ENCODE peak calls at places on chromosome 9, in five cellular contexts. One of them, this sample, is unnamed.

GRCh38 chr9:86598411-86599239 is 244.4 kb upstream of the TUT7 start:
- DNase-seq in fibroblast of lung: no peak
- DNase-seq in cardiac fibroblast: peak
- DNase-seq in NCI-H1694: no peak
- DNase-seq in T-helper 1 cell: no peak
- DNase-seq in this sample: no peak

GRCh38 chr9:134922932-134923240 is 5.2 kb upstream of the FCN1 start:
- DNase-seq in NCI-H1694: no peak
- DNase-seq in fibroblast of lung: no peak
- DNase-seq in cardiac fibroblast: no peak
- DNase-seq in T-helper 1 cell: no peak
- DNase-seq in this sample: peak

GRCh38 chr9:130128251-130128650 is 44.0 kb upstream of the NCS1 start:
- DNase-seq in T-helper 1 cell: peak
- DNase-seq in cardiac fibroblast: no peak
- DNase-seq in NCI-H1694: no peak
- DNase-seq in fibroblast of lung: no peak
- DNase-seq in this sample: no peak

GRCh38 chr9:94783121-94783664 is 56.7 kb downstream of the AOPEP start:
- DNase-seq in fibroblast of lung: peak
- DNase-seq in NCI-H1694: peak
- DNase-seq in T-helper 1 cell: peak
- DNase-seq in cardiac fibroblast: peak
- DNase-seq in this sample: peak

GRCh38 chr9:10605388-10605787 is 7.4 kb downstream of the PTPRD start:
- DNase-seq in NCI-H1694: no peak
- DNase-seq in fibroblast of lung: no peak
- DNase-seq in T-helper 1 cell: no peak
- DNase-seq in cardiac fibroblast: no peak
- DNase-seq in this sample: no peak

GRCh38 chr9:104927912-104928740 is at the start of gene ABCA1:
- DNase-seq in T-helper 1 cell: peak
- DNase-seq in NCI-H1694: peak
- DNase-seq in cardiac fibroblast: peak
- DNase-seq in fibroblast of lung: peak
- DNase-seq in this sample: peak

GRCh38 chr9:71001780-71002386 is 119.5 kb downstream of the TRPM3 start:
- DNase-seq in T-helper 1 cell: no peak
- DNase-seq in cardiac fibroblast: peak
- DNase-seq in NCI-H1694: no peak
- DNase-seq in fibroblast of lung: peak
- DNase-seq in this sample: no peak

GRCh38 chr9:131889437-131890244 is 149.8 kb upstream of the RAPGEF1 start:
- DNase-seq in fibroblast of lung: peak
- DNase-seq in cardiac fibroblast: no peak
- DNase-seq in NCI-H1694: no peak
- DNase-seq in T-helper 1 cell: no peak
- DNase-seq in this sample: no peak

GRCh38 chr9:113973226-113973625 is 97.1 kb downstream of the ZNF618 start:
- DNase-seq in cardiac fibroblast: no peak
- DNase-seq in fibroblast of lung: no peak
- DNase-seq in NCI-H1694: no peak
- DNase-seq in T-helper 1 cell: no peak
- DNase-seq in this sample: no peak

GRCh38 chr9:86926130-86926529 is 21.2 kb downstream of the GAS1 start:
- DNase-seq in fibroblast of lung: no peak
- DNase-seq in T-helper 1 cell: no peak
- DNase-seq in cardiac fibroblast: no peak
- DNase-seq in NCI-H1694: no peak
- DNase-seq in this sample: no peak

GRCh38 chr9:110214553-110214952 is 6.6 kb upstream of the C9orf152 start:
- DNase-seq in T-helper 1 cell: no peak
- DNase-seq in cardiac fibroblast: no peak
- DNase-seq in fibroblast of lung: no peak
- DNase-seq in NCI-H1694: no peak
- DNase-seq in this sample: no peak

GRCh38 chr9:133754187-133754586 is 16.0 kb upstream of the SARDH start:
- DNase-seq in T-helper 1 cell: no peak
- DNase-seq in cardiac fibroblast: no peak
- DNase-seq in fibroblast of lung: no peak
- DNase-seq in NCI-H1694: no peak
- DNase-seq in this sample: peak

GRCh38 chr9:107447834-107448233 is 41.7 kb downstream of the KLF4 start:
- DNase-seq in T-helper 1 cell: no peak
- DNase-seq in fibroblast of lung: no peak
- DNase-seq in cardiac fibroblast: no peak
- DNase-seq in NCI-H1694: no peak
- DNase-seq in this sample: no peak

GRCh38 chr9:638152-638551 is 203.3 kb upstream of the DMRT1 start:
- DNase-seq in T-helper 1 cell: no peak
- DNase-seq in NCI-H1694: no peak
- DNase-seq in fibroblast of lung: no peak
- DNase-seq in cardiac fibroblast: no peak
- DNase-seq in this sample: no peak

GRCh38 chr9:89877051-89878002 is 272.5 kb downstream of the GADD45G start:
- DNase-seq in NCI-H1694: no peak
- DNase-seq in T-helper 1 cell: no peak
- DNase-seq in fibroblast of lung: no peak
- DNase-seq in cardiac fibroblast: no peak
- DNase-seq in this sample: peak

GRCh38 chr9:71966601-71967000 is 55.2 kb downstream of the C9orf85 start:
- DNase-seq in NCI-H1694: no peak
- DNase-seq in cardiac fibroblast: no peak
- DNase-seq in T-helper 1 cell: no peak
- DNase-seq in fibroblast of lung: no peak
- DNase-seq in this sample: no peak

GRCh38 chr9:71587576-71588362 is 180.5 kb downstream of the CEMIP2 start:
- DNase-seq in fibroblast of lung: peak
- DNase-seq in T-helper 1 cell: no peak
- DNase-seq in cardiac fibroblast: no peak
- DNase-seq in NCI-H1694: no peak
- DNase-seq in this sample: no peak

GRCh38 chr9:128636556-128637530 is 19.8 kb downstream of the DYNC2I2 start:
- DNase-seq in fibroblast of lung: no peak
- DNase-seq in cardiac fibroblast: no peak
- DNase-seq in T-helper 1 cell: no peak
- DNase-seq in NCI-H1694: peak
- DNase-seq in this sample: no peak

GRCh38 chr9:94936411-94936810 is 209.9 kb downstream of the AOPEP start:
- DNase-seq in fibroblast of lung: peak
- DNase-seq in NCI-H1694: no peak
- DNase-seq in T-helper 1 cell: no peak
- DNase-seq in cardiac fibroblast: peak
- DNase-seq in this sample: no peak

GRCh38 chr9:83706703-83707517 is 848 bp downstream of the UBQLN1 start:
- DNase-seq in fibroblast of lung: peak
- DNase-seq in NCI-H1694: no peak
- DNase-seq in T-helper 1 cell: peak
- DNase-seq in cardiac fibroblast: peak
- DNase-seq in this sample: peak

GRCh38 chr9:129665008-129665771 is at the start of gene PRRX2:
- DNase-seq in T-helper 1 cell: no peak
- DNase-seq in NCI-H1694: no peak
- DNase-seq in cardiac fibroblast: no peak
- DNase-seq in fibroblast of lung: peak
- DNase-seq in this sample: no peak

GRCh38 chr9:13324988-13325387 is 45.5 kb upstream of the MPDZ start:
- DNase-seq in fibroblast of lung: peak
- DNase-seq in cardiac fibroblast: peak
- DNase-seq in T-helper 1 cell: no peak
- DNase-seq in NCI-H1694: no peak
- DNase-seq in this sample: no peak

GRCh38 chr9:78958887-78959286 is 612.9 kb upstream of the TLE4 start:
- DNase-seq in T-helper 1 cell: no peak
- DNase-seq in NCI-H1694: peak
- DNase-seq in fibroblast of lung: no peak
- DNase-seq in cardiac fibroblast: no peak
- DNase-seq in this sample: no peak

GRCh38 chr9:69894720-69895119 is 74.1 kb downstream of the CFAP95 start:
- DNase-seq in NCI-H1694: no peak
- DNase-seq in cardiac fibroblast: no peak
- DNase-seq in fibroblast of lung: no peak
- DNase-seq in T-helper 1 cell: no peak
- DNase-seq in this sample: no peak

GRCh38 chr9:136553581-136553980 is 7.7 kb upstream of the NOTCH1 start:
- DNase-seq in cardiac fibroblast: no peak
- DNase-seq in fibroblast of lung: no peak
- DNase-seq in NCI-H1694: no peak
- DNase-seq in T-helper 1 cell: no peak
- DNase-seq in this sample: no peak

GRCh38 chr9:109745335-109746283 is 34.4 kb upstream of the PALM2AKAP2 start:
- DNase-seq in cardiac fibroblast: peak
- DNase-seq in T-helper 1 cell: no peak
- DNase-seq in fibroblast of lung: peak
- DNase-seq in NCI-H1694: no peak
- DNase-seq in this sample: peak

GRCh38 chr9:69980041-69980440 is 63.6 kb upstream of the MAMDC2 start:
- DNase-seq in T-helper 1 cell: no peak
- DNase-seq in NCI-H1694: no peak
- DNase-seq in cardiac fibroblast: no peak
- DNase-seq in fibroblast of lung: peak
- DNase-seq in this sample: no peak

GRCh38 chr9:103721056-103721455 is 373.1 kb upstream of the SMC2 start:
- DNase-seq in fibroblast of lung: no peak
- DNase-seq in T-helper 1 cell: no peak
- DNase-seq in cardiac fibroblast: no peak
- DNase-seq in NCI-H1694: no peak
- DNase-seq in this sample: no peak

GRCh38 chr9:133779081-133779480 is 40.9 kb upstream of the SARDH start:
- DNase-seq in fibroblast of lung: no peak
- DNase-seq in NCI-H1694: no peak
- DNase-seq in T-helper 1 cell: no peak
- DNase-seq in cardiac fibroblast: no peak
- DNase-seq in this sample: no peak

GRCh38 chr9:2193565-2193964 is 178.4 kb downstream of the SMARCA2 start:
- DNase-seq in NCI-H1694: no peak
- DNase-seq in cardiac fibroblast: no peak
- DNase-seq in T-helper 1 cell: no peak
- DNase-seq in fibroblast of lung: no peak
- DNase-seq in this sample: no peak

GRCh38 chr9:138010861-138011260 is 133.3 kb downstream of the CACNA1B start:
- DNase-seq in fibroblast of lung: no peak
- DNase-seq in cardiac fibroblast: no peak
- DNase-seq in T-helper 1 cell: no peak
- DNase-seq in NCI-H1694: no peak
- DNase-seq in this sample: peak

GRCh38 chr9:33445941-33446506 is 1.4 kb downstream of the AQP3 start:
- DNase-seq in fibroblast of lung: no peak
- DNase-seq in NCI-H1694: no peak
- DNase-seq in T-helper 1 cell: no peak
- DNase-seq in cardiac fibroblast: no peak
- DNase-seq in this sample: no peak

GRCh38 chr9:92747459-92748232 is 17.0 kb downstream of the BICD2 start:
- DNase-seq in cardiac fibroblast: no peak
- DNase-seq in NCI-H1694: no peak
- DNase-seq in T-helper 1 cell: no peak
- DNase-seq in fibroblast of lung: peak
- DNase-seq in this sample: peak

GRCh38 chr9:95091971-95092320 is 225.6 kb downstream of the FANCC start:
- DNase-seq in T-helper 1 cell: no peak
- DNase-seq in cardiac fibroblast: peak
- DNase-seq in NCI-H1694: no peak
- DNase-seq in fibroblast of lung: peak
- DNase-seq in this sample: no peak